ENCODE peak calls at places on chromosomes 5 and 9, in nine cellular contexts. X is stimulated activated CD4-positive, alpha-beta T cell treated with anti-CD3 and anti-CD28 coated beads, Interleukin-2, amount 100 ng/mL, for 48 hours; M is NCI-H187; S is colonic mucosa; Y is GM12865; A is RWPE2; B is HFFc6; R is MV-4-11; D is SIG-M5. O is an unnamed sample.

GRCh38 chr9:130663258-130664171 is 879 bp upstream of the PRDM12 start:
- DNase-seq in Y (no peak), S (no peak), B (no peak), R (no peak), A (no peak), M (no peak), X (no peak), D (no peak), O (no peak)

GRCh38 chr5:14685757-14686156 is 21.2 kb downstream of the OTULIN start:
- DNase-seq in X (no peak), M (peak), Y (peak), B (peak), D (no peak), A (no peak), R (peak), S (peak), O (no peak)

GRCh38 chr5:147216552-147217154 is 18.2 kb upstream of the STK32A start:
- DNase-seq in A (no peak), D (no peak), X (no peak), M (no peak), R (no peak), S (no peak), B (peak), Y (peak), O (no peak)

GRCh38 chr9:20753761-20754160 is 69.7 kb downstream of the FOCAD start:
- DNase-seq in A (no peak), D (no peak), B (no peak), M (no peak), Y (no peak), X (no peak), S (no peak), R (no peak), O (no peak)

GRCh38 chr5:4206127-4206526 is 610.5 kb downstream of the IRX1 start:
- DNase-seq in A (no peak), R (no peak), B (no peak), D (no peak), Y (no peak), X (no peak), S (no peak), M (no peak), O (no peak)

GRCh38 chr9:14752271-14752670 is 29.7 kb upstream of the CER1 start:
- DNase-seq in R (no peak), Y (no peak), M (no peak), A (no peak), B (no peak), S (no peak), X (no peak), D (no peak), O (no peak)

GRCh38 chr5:115657883-115658233 is 32.0 kb upstream of the TMED7 start:
- DNase-seq in R (no peak), X (no peak), D (no peak), S (no peak), A (no peak), M (no peak), Y (no peak), B (peak), O (no peak)

GRCh38 chr9:113621309-113621791 is 157.8 kb downstream of the RGS3 start:
- DNase-seq in D (no peak), X (no peak), M (no peak), R (no peak), B (peak), S (no peak), Y (no peak), A (no peak), O (peak)

GRCh38 chr5:177450672-177451424 is 4.2 kb downstream of the PRR7 start:
- DNase-seq in S (no peak), R (no peak), Y (no peak), X (no peak), M (no peak), D (no peak), B (no peak), A (no peak), O (no peak)

GRCh38 chr9:111399772-111400563 is 69.9 kb upstream of the OR2K2 start:
- DNase-seq in A (no peak), M (no peak), S (peak), D (no peak), X (peak), R (no peak), B (no peak), Y (peak), O (peak)

O was measured in left colon.